ENCODE peak calls at places on chromosomes 6 and 20, in four cellular contexts. One of them, this sample, is unnamed. For H3K4me1, the result is how much of the 10 kb centered on the place peaks cover.

GRCh38 chr20:47411161-47411560 is 54.7 kb upstream of the ZMYND8 start:
- DNase-seq in pancreas: no peak
- DNase-seq in upper lobe of right lung: no peak
- DNase-seq in Karpas-422: no peak
- DNase-seq in this sample: no peak

GRCh38 chr6:231779-232178 is 60.5 kb upstream of the DUSP22 start:
- DNase-seq in Karpas-422: no peak
- DNase-seq in upper lobe of right lung: no peak
- DNase-seq in pancreas: no peak
- DNase-seq in this sample: no peak

GRCh38 chr20:17833036-17833674 is 133.4 kb downstream of the BANF2 start:
- DNase-seq in pancreas: no peak
- DNase-seq in Karpas-422: no peak
- DNase-seq in upper lobe of right lung: no peak
- DNase-seq in this sample: no peak

GRCh38 chr6:12815884-12816600 is 99.5 kb downstream of the PHACTR1 start:
- DNase-seq in pancreas: no peak
- DNase-seq in upper lobe of right lung: no peak
- DNase-seq in Karpas-422: no peak
- DNase-seq in this sample: no peak

GRCh38 chr6:39365281-39366074 is 43.0 kb upstream of the KCNK16 start:
- DNase-seq in upper lobe of right lung: no peak
- DNase-seq in Karpas-422: no peak
- DNase-seq in pancreas: no peak
- DNase-seq in this sample: no peak

GRCh38 chr6:161486326-161486725 is 212.5 kb upstream of the AGPAT4 start:
- DNase-seq in upper lobe of right lung: no peak
- DNase-seq in pancreas: no peak
- DNase-seq in Karpas-422: no peak
- DNase-seq in this sample: no peak

GRCh38 chr6:129096651-129097290 is 213.8 kb downstream of the LAMA2 start:
- DNase-seq in pancreas: no peak
- DNase-seq in Karpas-422: no peak
- DNase-seq in upper lobe of right lung: no peak
- DNase-seq in this sample: no peak

GRCh38 chr20:8116067-8116811 is 15.8 kb upstream of the PLCB1 start:
- DNase-seq in Karpas-422: no peak
- DNase-seq in upper lobe of right lung: no peak
- DNase-seq in pancreas: no peak
- DNase-seq in this sample: no peak

GRCh38 chr6:125994659-125995488 is 8.5 kb downstream of the TRMT11 start:
- DNase-seq in Karpas-422: no peak
- DNase-seq in pancreas: no peak
- DNase-seq in upper lobe of right lung: no peak
- DNase-seq in this sample: no peak

GRCh38 chr6:24574809-24575208 is 71.2 kb downstream of the KIAA0319 start:
- DNase-seq in upper lobe of right lung: no peak
- DNase-seq in pancreas: no peak
- DNase-seq in Karpas-422: peak
- DNase-seq in this sample: no peak

GRCh38 chr6:166471797-166472260 is 89.1 kb upstream of the MPC1 start:
- DNase-seq in pancreas: no peak
- DNase-seq in upper lobe of right lung: peak
- DNase-seq in Karpas-422: no peak
- DNase-seq in this sample: peak

GRCh38 chr20:60906555-60906954 is 345.5 kb upstream of the CDH4 start:
- DNase-seq in pancreas: no peak
- DNase-seq in upper lobe of right lung: no peak
- DNase-seq in Karpas-422: no peak
- DNase-seq in this sample: no peak
- H3K4me3 ChIP-seq in pancreas: no peak
- H3K4me3 ChIP-seq in upper lobe of right lung: no peak
- H3K4me3 ChIP-seq in Karpas-422: no peak
- H3K4me3 ChIP-seq in this sample: no peak

DNA sequence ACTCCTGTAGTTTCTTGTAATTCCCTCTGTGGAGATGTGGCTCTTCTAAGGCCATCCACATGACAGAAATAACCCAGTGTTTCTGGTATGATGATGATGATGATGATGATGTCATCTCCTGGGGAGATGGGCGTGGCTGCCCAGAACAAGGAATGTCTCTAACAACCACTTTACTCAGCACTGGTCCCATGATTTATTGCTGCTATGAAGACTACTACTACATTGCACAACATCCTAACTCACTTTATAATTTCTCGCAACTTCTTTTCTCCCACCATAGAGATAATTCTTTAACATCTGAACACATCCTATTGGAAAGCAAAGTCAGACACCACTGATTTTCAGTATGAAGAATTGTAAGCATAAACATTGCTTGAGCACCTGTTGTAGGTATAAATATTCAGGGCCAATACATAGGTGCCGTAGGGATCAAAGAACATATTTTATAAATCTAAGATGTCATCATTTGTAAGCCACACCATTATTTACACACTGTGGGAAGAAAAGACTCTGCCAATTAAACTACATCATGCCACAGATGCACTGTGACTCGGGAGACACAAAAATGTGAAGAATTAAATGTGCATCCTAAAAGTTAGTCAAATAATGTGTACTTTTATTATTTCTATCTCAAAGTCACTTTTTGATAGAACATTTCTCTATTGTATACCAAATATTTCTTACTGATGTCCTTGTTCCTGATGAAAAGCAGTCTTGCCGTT is 6.4 kb downstream of the TPMT start:
- DNase-seq in pancreas: no peak
- DNase-seq in upper lobe of right lung: no peak
- DNase-seq in Karpas-422: no peak
- DNase-seq in this sample: no peak
- H3K27ac ChIP-seq in pancreas: no peak
- H3K27ac ChIP-seq in upper lobe of right lung: no peak
- H3K27ac ChIP-seq in Karpas-422: no peak
- H3K27ac ChIP-seq in this sample: no peak

GRCh38 chr20:38098952-38099351 is 65.4 kb downstream of the RPRD1B start:
- DNase-seq in Karpas-422: no peak
- DNase-seq in pancreas: no peak
- DNase-seq in upper lobe of right lung: no peak
- DNase-seq in this sample: no peak
- H3K4me1 ChIP-seq in Karpas-422: under half
- H3K4me1 ChIP-seq in pancreas: under half
- H3K4me1 ChIP-seq in upper lobe of right lung: under half
- H3K4me1 ChIP-seq in this sample: under half

GRCh38 chr6:4885534-4885933 is 109.3 kb downstream of the CDYL start:
- DNase-seq in Karpas-422: no peak
- DNase-seq in pancreas: no peak
- DNase-seq in upper lobe of right lung: no peak
- DNase-seq in this sample: no peak
- H3K4me3 ChIP-seq in Karpas-422: no peak
- H3K4me3 ChIP-seq in pancreas: no peak
- H3K4me3 ChIP-seq in upper lobe of right lung: no peak
- H3K4me3 ChIP-seq in this sample: no peak

DNA sequence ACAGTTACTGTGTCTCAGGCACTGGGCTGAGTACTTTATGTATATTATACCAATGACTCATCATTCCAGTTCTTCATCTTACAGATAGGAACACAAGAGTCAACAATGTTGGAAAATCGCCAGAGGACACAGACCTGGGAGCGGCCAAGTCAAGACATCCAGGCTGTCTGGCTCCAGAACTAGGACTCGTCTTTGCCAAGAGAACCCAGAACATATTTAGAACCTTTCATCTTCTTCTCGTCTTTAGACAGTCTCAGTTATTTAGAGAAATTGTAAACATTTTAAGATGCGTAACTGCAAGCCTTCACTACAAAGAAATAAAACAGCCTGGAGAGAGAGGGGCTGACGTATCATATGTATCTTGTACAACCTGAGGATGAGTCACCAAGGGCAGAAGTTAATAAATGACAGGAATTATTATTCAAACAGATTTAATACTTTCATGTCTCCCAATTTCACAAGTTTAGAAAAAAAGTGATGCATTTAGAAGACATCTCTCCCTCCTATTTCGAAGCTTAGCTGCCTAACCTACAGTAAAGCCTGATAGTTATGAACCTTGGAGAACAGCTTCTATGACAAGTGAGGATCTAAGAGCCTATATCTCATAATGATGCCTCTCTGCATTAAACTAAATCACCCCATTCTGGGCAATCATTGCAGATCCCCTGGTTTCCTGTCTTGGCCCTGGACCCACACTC is 43.4 kb downstream of the SLC22A3 start:
- DNase-seq in pancreas: no peak
- DNase-seq in upper lobe of right lung: no peak
- DNase-seq in Karpas-422: no peak
- DNase-seq in this sample: no peak
- H3K27ac ChIP-seq in pancreas: no peak
- H3K27ac ChIP-seq in upper lobe of right lung: no peak
- H3K27ac ChIP-seq in Karpas-422: no peak
- H3K27ac ChIP-seq in this sample: no peak

DNA sequence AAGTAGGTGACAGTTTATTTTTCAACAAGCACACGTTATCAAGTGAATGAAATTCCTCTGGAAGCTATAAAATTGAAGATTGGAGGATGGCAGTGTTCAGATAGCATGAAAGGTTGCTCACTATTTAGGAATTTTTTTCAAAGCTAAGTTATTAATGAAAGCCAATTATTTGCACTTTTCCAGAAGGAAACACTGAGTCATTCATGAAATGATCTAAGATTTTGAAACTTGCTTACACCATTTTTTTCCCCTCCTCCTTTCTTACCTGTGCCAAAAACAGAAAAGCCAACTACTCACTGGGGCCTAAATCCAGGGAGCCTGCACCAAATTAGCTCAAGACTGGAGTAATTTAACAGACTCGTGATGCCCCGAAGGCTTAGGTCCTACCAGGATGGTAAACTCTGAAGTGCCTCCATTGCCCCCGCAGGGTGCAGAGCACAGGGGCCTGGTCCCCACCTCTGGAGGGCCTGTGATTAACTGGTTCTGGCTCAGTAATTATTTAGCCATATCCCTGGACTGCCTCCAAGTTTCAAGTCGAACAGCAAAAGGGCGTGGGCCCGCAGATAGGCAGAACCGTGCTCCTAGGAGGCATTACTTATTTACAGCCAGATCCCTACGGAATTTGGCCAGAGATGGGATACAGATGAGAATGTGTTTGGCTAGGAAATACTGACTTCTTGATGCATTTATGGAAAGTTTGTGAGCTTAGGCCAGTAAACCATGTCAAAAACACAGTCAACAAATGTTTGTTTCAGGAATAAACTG is 28.0 kb upstream of the ZNF217 start:
- DNase-seq in Karpas-422: no peak
- DNase-seq in pancreas: peak
- DNase-seq in upper lobe of right lung: peak
- DNase-seq in this sample: peak
- H3K4me1 ChIP-seq in Karpas-422: under half
- H3K4me1 ChIP-seq in pancreas: under half
- H3K4me1 ChIP-seq in upper lobe of right lung: under half
- H3K4me1 ChIP-seq in this sample: under half

GRCh38 chr6:118544105-118544504 is 4.0 kb upstream of the PLN start:
- DNase-seq in pancreas: no peak
- DNase-seq in upper lobe of right lung: no peak
- DNase-seq in Karpas-422: no peak
- DNase-seq in this sample: no peak

GRCh38 chr6:118548136-118548535 is at the start of gene PLN:
- DNase-seq in Karpas-422: no peak
- DNase-seq in upper lobe of right lung: no peak
- DNase-seq in pancreas: no peak
- DNase-seq in this sample: no peak

GRCh38 chr6:118542184-118542952 is 5.7 kb upstream of the PLN start:
- DNase-seq in upper lobe of right lung: no peak
- DNase-seq in Karpas-422: no peak
- DNase-seq in pancreas: no peak
- DNase-seq in this sample: no peak

GRCh38 chr6:118551063-118551672 is 3.1 kb downstream of the PLN start:
- DNase-seq in upper lobe of right lung: no peak
- DNase-seq in Karpas-422: peak
- DNase-seq in pancreas: no peak
- DNase-seq in this sample: no peak

DNA sequence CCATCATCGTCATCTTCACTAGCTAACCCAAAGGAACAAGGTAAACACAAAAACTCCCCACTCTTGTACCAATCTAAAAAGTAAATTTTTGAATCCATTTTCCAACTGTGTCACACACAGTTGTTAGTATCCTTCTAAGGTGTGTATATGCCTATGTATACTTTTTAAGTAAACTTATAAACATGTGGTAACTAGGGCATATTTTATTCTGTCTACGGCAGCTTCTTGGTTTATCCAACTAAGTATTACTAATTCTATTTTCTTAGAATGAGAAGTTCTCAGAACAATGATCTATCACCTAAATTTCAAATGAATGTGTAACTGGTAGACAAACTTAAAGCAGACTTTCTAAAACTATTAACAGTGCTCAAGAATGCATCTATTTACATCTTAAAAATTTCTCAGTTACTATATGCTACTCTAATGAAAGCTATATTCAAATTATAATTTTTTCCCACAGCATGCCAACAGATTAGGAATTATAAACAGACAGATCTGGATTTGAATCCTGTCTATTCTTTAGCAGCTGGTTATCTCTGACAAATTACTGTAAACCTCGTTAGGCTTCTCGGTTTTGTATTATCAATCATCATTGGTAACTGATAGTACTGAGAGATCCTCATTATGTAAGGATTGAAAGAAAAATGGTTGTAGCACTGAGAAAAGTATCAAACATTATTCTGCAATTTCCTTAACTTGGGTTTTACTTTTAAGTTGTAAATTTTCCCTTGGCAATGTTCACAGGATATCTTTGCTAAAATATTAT is 1.7 kb upstream of the PLN start:
- DNase-seq in pancreas: no peak
- DNase-seq in upper lobe of right lung: no peak
- DNase-seq in Karpas-422: no peak
- DNase-seq in this sample: no peak
- H3K4me3 ChIP-seq in pancreas: no peak
- H3K4me3 ChIP-seq in upper lobe of right lung: no peak
- H3K4me3 ChIP-seq in Karpas-422: no peak
- H3K4me3 ChIP-seq in this sample: no peak

GRCh38 chr6:53814353-53814752 is 19.5 kb downstream of the LRRC1 start:
- DNase-seq in upper lobe of right lung: no peak
- DNase-seq in pancreas: no peak
- DNase-seq in Karpas-422: no peak
- DNase-seq in this sample: no peak

GRCh38 chr6:53811082-53811481 is 16.3 kb downstream of the LRRC1 start:
- DNase-seq in Karpas-422: no peak
- DNase-seq in upper lobe of right lung: peak
- DNase-seq in pancreas: peak
- DNase-seq in this sample: no peak

GRCh38 chr6:53811746-53812145 is 16.9 kb downstream of the LRRC1 start:
- DNase-seq in Karpas-422: no peak
- DNase-seq in upper lobe of right lung: no peak
- DNase-seq in pancreas: no peak
- DNase-seq in this sample: no peak

GRCh38 chr6:53813801-53814200 is 19.0 kb downstream of the LRRC1 start:
- DNase-seq in upper lobe of right lung: no peak
- DNase-seq in Karpas-422: no peak
- DNase-seq in pancreas: no peak
- DNase-seq in this sample: no peak

DNA sequence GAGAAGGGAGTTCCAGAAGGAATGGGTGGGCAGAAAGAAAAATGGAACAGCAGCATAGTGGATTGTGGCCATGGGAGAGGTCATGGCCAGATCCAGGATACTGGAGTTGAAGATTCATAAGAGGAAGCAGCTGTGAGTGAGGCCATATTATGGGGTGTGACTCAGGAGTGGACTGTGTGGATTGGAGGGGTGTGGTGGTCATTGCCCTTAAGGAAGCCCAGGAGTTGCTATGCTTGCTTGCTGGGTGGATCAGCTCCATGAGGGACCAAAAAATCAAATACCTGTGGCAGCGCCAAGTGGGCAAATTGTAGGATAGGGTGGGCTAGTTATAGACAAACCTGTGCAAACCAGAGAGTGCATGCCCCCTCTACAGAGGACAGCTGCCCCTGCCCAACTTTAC is 18.3 kb downstream of the LRRC1 start:
- DNase-seq in upper lobe of right lung: no peak
- DNase-seq in pancreas: no peak
- DNase-seq in Karpas-422: no peak
- DNase-seq in this sample: no peak
- H3K27ac ChIP-seq in upper lobe of right lung: no peak
- H3K27ac ChIP-seq in pancreas: no peak
- H3K27ac ChIP-seq in Karpas-422: no peak
- H3K27ac ChIP-seq in this sample: no peak